ENCODE peak calls at places on chromosomes 13 and 19, in five cellular contexts. X is upper lobe of left lung, Y is transverse colon, H is sigmoid colon, V is uterus. Z is an unnamed sample.

GRCh38 chr13:52906122-52906903 is 57.9 kb upstream of the PCDH8 start:
- DNase-seq in X (no peak), Y (no peak), H (no peak), V (no peak), Z (no peak)

GRCh38 chr13:113023217-113023597 is 54.2 kb downstream of the MCF2L start:
- DNase-seq in X (no peak), Y (no peak), H (no peak), V (no peak), Z (no peak)

GRCh38 chr13:55493297-55493696 is 1647.4 kb upstream of the PRR20A start:
- DNase-seq in X (no peak), Y (no peak), H (no peak), V (no peak), Z (no peak)

GRCh38 chr13:97224544-97225324 is 2.6 kb downstream of the MBNL2 start:
- DNase-seq in X (no peak), Y (peak; percentile 70), H (no peak), V (no peak), Z (no peak)

GRCh38 chr19:13507053-13507611 is 853 bp upstream of the CACNA1A start:
- DNase-seq in X (no peak), Y (no peak), H (no peak), V (no peak), Z (no peak)

GRCh38 chr13:93882086-93882651 is 597.3 kb downstream of the DCT start:
- DNase-seq in X (no peak), Y (no peak), H (no peak), V (no peak), Z (no peak)

GRCh38 chr19:31290926-31291590 is 58.2 kb downstream of the TSHZ3 start:
- DNase-seq in X (no peak), Y (no peak), H (peak; percentile 50), V (no peak), Z (no peak)

GRCh38 chr19:15025237-15025636 is 24.0 kb upstream of the CASP14 start:
- DNase-seq in X (no peak), Y (no peak), H (no peak), V (no peak), Z (no peak)

GRCh38 chr19:27906081-27906480 is 1306.9 kb downstream of the UQCRFS1 start:
- DNase-seq in X (no peak), Y (no peak), H (no peak), V (no peak), Z (no peak)

GRCh38 chr13:86986448-86986847 is 684.7 kb upstream of the SLITRK5 start:
- DNase-seq in X (no peak), Y (no peak), H (no peak), V (no peak), Z (no peak)

GRCh38 chr19:1221141-1221903 is 15.7 kb downstream of the STK11 start:
- DNase-seq in X (peak; percentile 48), Y (no peak), H (peak; percentile 83), V (peak; percentile 48), Z (peak; percentile 66)
- H3K36me3 ChIP-seq in X (peaks cover 63% of the 10 kb centered on the region), Y (no peaks in the 10 kb centered on the region), H (peaks cover 37% of the 10 kb centered on the region), V (no peaks in the 10 kb centered on the region), Z (no peaks in the 10 kb centered on the region)

GRCh38 chr13:22062478-22063205 is 391.8 kb downstream of the FGF9 start:
- DNase-seq in X (no peak), Y (no peak), H (no peak), V (no peak), Z (no peak)

GRCh38 chr13:22060187-22060586 is 389.3 kb downstream of the FGF9 start:
- DNase-seq in X (no peak), Y (no peak), H (no peak), V (no peak), Z (no peak)

GRCh38 chr13:22061371-22061805 is 390.5 kb downstream of the FGF9 start:
- DNase-seq in X (no peak), Y (no peak), H (no peak), V (no peak), Z (no peak)

GRCh38 chr13:22063416-22064124 is 392.7 kb downstream of the FGF9 start:
- DNase-seq in X (no peak), Y (no peak), H (no peak), V (no peak), Z (no peak)

GRCh38 chr13:22061806-22062391 is 391.0 kb downstream of the FGF9 start:
- DNase-seq in X (no peak), Y (no peak), H (no peak), V (no peak), Z (no peak)
- TF ChIP-seq POLR2A in X (no peak), Y (no peak), H (no peak), V (no peak), Z (no peak)

DNA sequence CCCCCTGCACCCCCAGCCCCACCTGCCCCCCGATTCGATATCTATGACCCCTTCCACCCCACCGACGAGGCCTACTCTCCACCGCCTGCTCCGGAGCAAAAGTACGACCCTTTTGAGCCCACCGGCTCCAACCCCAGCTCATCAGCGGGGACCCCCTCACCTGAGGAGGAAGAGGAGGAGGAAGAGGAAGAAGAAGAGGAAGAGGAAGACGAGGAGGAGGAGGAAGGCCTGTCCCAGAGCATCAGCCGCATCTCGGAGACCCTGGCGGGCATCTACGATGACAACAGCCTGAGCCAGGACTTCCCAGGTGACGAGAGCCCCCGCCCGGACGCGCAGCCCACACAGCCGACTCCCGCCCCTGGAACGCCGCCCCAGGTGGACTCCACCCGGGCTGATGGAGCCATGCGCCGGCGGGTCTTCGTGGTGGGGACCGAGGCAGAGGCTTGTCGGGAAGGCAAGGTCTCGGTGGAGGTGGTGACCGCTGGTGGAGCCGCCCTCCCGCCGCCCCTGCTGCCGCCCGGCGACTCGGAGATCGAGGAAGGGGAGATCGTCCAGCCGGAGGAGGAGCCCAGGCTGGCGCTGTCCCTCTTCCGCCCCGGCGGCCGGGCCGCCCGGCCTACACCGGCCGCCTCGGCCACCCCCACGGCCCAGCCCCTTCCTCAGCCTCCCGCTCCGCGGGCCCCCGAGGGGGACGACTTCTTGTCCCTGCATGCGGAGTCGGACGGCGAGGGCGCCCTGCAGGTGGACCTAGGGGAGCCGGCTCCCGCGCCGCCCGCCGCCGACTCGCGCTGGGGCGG is 9.2 kb downstream of the SCAF1 start:
- DNase-seq in X (no peak), Y (no peak), H (peak; percentile 55), V (no peak), Z (no peak)
- H3K36me3 ChIP-seq in X (peaks cover 94% of the 10 kb centered on the region), Y (no peaks in the 10 kb centered on the region), H (peaks cover 72% of the 10 kb centered on the region), V (no peaks in the 10 kb centered on the region), Z (no peaks in the 10 kb centered on the region)

DNA sequence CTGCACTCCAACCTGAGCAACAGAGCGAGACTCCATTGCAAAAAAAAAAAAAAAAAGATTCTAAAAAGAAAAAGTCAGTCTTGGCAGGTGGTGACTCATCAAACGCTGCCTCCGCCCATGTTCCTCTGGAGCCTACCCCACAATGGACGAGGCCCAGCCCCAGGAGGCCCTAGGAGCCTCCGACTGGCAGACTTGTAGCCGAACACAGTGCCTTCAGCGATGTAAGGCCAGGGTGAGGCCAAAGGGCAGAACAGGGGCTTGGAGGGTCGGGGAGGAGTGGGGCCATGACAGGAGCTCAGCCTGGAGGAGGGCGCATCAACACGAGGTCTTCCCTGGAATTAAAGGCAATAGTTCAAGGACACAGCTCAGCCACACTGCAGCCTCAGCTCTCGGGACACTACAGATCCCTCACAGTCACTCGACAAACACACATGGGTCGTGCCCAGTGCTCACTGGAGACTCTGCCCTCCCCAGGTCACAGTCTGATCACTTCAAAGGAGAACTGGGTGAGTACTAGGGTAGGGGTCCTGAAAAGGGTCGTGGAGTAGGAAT is 5.1 kb downstream of the USE1 start:
- DNase-seq in X (no peak), Y (peak; percentile 52), H (no peak), V (no peak), Z (peak; percentile 59)
- TF ChIP-seq POLR2A in X (no peak), Y (no peak), H (no peak), V (no peak), Z (no peak)